ENCODE peak calls at places on chromosomes 16 and 17, in eight cellular contexts. D is lower lobe of right lung, L is astrocyte of the spinal cord, Y is fibroblast of pulmonary artery, Z is psoas muscle, G is adrenal gland, S is fibroblast of lung, N is lung. H is an unnamed sample.
A peak's percentile ranks its signal among the peaks of the same experiment; 100 is the strongest.

GRCh38 chr17:43329183-43329582 is 69.6 kb upstream of the ARL4D start:
- DNase-seq in D (no peak), L (no peak), Y (no peak), Z (no peak), G (no peak), S (no peak), N (no peak), H (no peak)

GRCh38 chr17:60559995-60560859 is 34.2 kb upstream of the APPBP2 start:
- DNase-seq in D (peak; percentile 56), L (no peak), Y (no peak), Z (no peak), G (peak; percentile 20), S (no peak), N (peak; percentile 61), H (no peak)

GRCh38 chr16:65574311-65574966 is 452.6 kb upstream of the CDH11 start:
- DNase-seq in D (no peak), L (no peak), Y (no peak), Z (no peak), G (no peak), S (no peak), N (no peak), H (no peak)

GRCh38 chr17:62592305-62593099 is 35.0 kb upstream of the MRC2 start:
- DNase-seq in D (no peak), L (peak; percentile 40), Y (peak; percentile 46), Z (no peak), G (no peak), S (peak; percentile 24), N (no peak), H (no peak)

GRCh38 chr16:9495824-9496223 is 404.4 kb downstream of the HAPSTR1 start:
- DNase-seq in D (no peak), L (no peak), Y (no peak), Z (no peak), G (no peak), S (no peak), N (no peak), H (no peak)

GRCh38 chr17:48456584-48456983 is 26.6 kb upstream of the SKAP1 start:
- DNase-seq in D (no peak), L (no peak), Y (no peak), Z (no peak), G (no peak), S (no peak), N (no peak), H (no peak)

GRCh38 chr17:39167492-39167891 is 1.5 kb upstream of the ARL5C start:
- DNase-seq in D (no peak), L (no peak), Y (no peak), Z (no peak), G (no peak), S (no peak), N (no peak), H (no peak)

GRCh38 chr17:75130632-75131277 is 787 bp downstream of the NT5C start:
- DNase-seq in D (peak; percentile 66), L (peak; percentile 70), Y (peak; percentile 67), Z (peak; percentile 67), G (peak; percentile 73), S (peak; percentile 57), N (peak; percentile 49), H (no peak)

GRCh38 chr17:35161281-35161761 is 13.7 kb downstream of the UNC45B start:
- DNase-seq in D (no peak), L (no peak), Y (peak; percentile 11), Z (no peak), G (no peak), S (no peak), N (no peak), H (no peak)

GRCh38 chr16:89711601-89712475 is 8.9 kb downstream of the VPS9D1 start:
- DNase-seq in D (peak; percentile 65), L (peak; percentile 56), Y (peak; percentile 66), Z (no peak), G (peak; percentile 73), S (peak; percentile 30), N (peak; percentile 46), H (no peak)

GRCh38 chr17:22310717-22311686 is 618.7 kb downstream of the KCNJ18 start:
- DNase-seq in D (no peak), L (no peak), Y (no peak), Z (no peak), G (no peak), S (no peak), N (no peak), H (no peak)

GRCh38 chr16:80599466-80599865 is 58.7 kb downstream of the DYNLRB2 start:
- DNase-seq in D (no peak), L (peak; percentile 16), Y (peak; percentile 31), Z (no peak), G (no peak), S (peak; percentile 59), N (no peak), H (no peak)

GRCh38 chr17:67200727-67201301 is 44.2 kb downstream of the HELZ start:
- DNase-seq in D (no peak), L (no peak), Y (peak; percentile 23), Z (no peak), G (no peak), S (no peak), N (no peak), H (no peak)

GRCh38 chr17:83056583-83057396 is 22.6 kb upstream of the METRNL start:
- DNase-seq in D (peak; percentile 42), L (no peak), Y (no peak), Z (no peak), G (peak; percentile 45), S (no peak), N (no peak), H (no peak)

GRCh38 chr16:66899945-66900688 is 18.6 kb downstream of the CDH16 start:
- DNase-seq in D (peak; percentile 76), L (peak; percentile 59), Y (peak; percentile 78), Z (peak; percentile 90), G (peak; percentile 90), S (peak; percentile 63), N (peak; percentile 81), H (no peak)

GRCh38 chr17:28216528-28216927 is 102.5 kb upstream of the TMEM97 start:
- DNase-seq in D (no peak), L (no peak), Y (peak; percentile 38), Z (no peak), G (peak; percentile 46), S (peak; percentile 33), N (no peak), H (no peak)

GRCh38 chr16:80973991-80974390 is 32.7 kb downstream of the CMC2 start:
- DNase-seq in D (no peak), L (no peak), Y (no peak), Z (no peak), G (no peak), S (no peak), N (no peak), H (no peak)

GRCh38 chr16:88928405-88929375 is 48.3 kb downstream of the CBFA2T3 start:
- DNase-seq in D (no peak), L (no peak), Y (no peak), Z (no peak), G (no peak), S (no peak), N (no peak), H (no peak)

GRCh38 chr16:57424599-57424998 is 20.0 kb downstream of the CCL17 start:
- DNase-seq in D (no peak), L (no peak), Y (no peak), Z (no peak), G (peak; percentile 48), S (no peak), N (no peak), H (no peak)

GRCh38 chr17:74360993-74361612 is 565 bp downstream of the BTBD17 start:
- DNase-seq in D (no peak), L (peak; percentile 1), Y (peak; percentile 46), Z (no peak), G (no peak), S (peak; percentile 34), N (no peak), H (no peak)

GRCh38 chr16:67166883-67167168 is 2.3 kb downstream of the HSF4 start:
- DNase-seq in D (no peak), L (no peak), Y (no peak), Z (no peak), G (no peak), S (no peak), N (no peak), H (no peak)

GRCh38 chr17:3004150-3004801 is 59.1 kb downstream of the OR1D5 start:
- DNase-seq in D (peak; percentile 98), L (peak; percentile 94), Y (peak; percentile 99), Z (peak; percentile 99), G (peak; percentile 100), S (peak; percentile 95), N (peak; percentile 98), H (peak; percentile 46)

GRCh38 chr16:70159355-70160348 is 13.9 kb upstream of the CLEC18C start:
- DNase-seq in D (no peak), L (peak; percentile 44), Y (no peak), Z (no peak), G (peak; percentile 47), S (peak; percentile 65), N (no peak), H (no peak)

DNA sequence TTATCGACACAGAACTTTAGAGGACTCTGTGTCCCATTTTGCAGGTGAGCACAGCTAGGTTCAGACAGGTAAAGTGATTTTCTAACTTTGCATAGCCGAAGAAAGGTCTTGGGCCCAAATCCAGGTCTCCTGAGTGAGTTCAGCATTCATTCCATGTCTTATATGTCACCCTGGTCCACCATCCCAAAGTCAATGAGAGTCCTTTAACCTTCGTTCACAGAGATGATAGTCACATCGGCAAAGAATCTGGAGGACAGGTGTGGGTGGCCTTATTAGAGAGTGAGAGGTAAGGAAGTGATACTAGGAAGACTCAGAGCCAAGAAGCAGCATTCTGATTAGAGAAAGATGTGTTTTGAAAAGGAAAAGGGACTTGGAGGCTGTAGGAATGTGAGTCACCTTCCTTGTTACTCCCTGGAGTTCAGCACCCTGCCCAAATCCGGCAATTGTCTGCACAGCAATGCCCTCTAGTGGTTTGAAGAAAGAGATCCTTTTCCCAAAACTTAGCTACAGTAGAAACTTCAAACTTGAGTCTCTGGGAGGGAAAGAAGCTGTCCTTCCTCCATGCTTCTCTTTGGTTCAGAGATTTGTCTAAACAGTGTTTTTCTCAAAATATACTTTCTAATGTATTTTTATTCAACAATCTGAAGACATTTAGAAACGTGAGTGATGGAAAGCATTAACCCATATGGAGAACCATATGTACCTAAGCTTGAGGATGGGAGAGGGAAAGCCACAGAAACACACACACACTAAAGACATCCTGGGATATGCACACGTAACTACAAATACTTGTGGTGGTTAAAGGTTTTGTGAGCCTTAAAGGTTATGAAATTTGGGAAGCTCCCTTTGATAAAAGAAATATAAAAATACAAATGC is 96.4 kb upstream of the SHISA6 start:
- DNase-seq in D (no peak), L (no peak), Y (peak; percentile 44), Z (no peak), G (peak; percentile 55), S (no peak), N (peak; percentile 33), H (no peak)
- TF ChIP-seq CTCF in D (peak; percentile 56), L (no peak), Y (peak; percentile 50), Z (peak; percentile 33), G (peak; percentile 69), S (peak; percentile 56), N (no peak), H (no peak)

GRCh38 chr16:68644715-68645493 is at the start of gene CDH3:
- DNase-seq in D (peak; percentile 67), L (no peak), Y (peak; percentile 16), Z (no peak), G (no peak), S (peak; percentile 48), N (peak; percentile 65), H (no peak)
- H3K4me3 ChIP-seq in D (peak within 1 kb of the TSS; percentile 53), L (no peak within 1 kb of the TSS), Y (no peak within 1 kb of the TSS), Z (no peak within 1 kb of the TSS), G (peak within 1 kb of the TSS; percentile 36), S (no peak within 1 kb of the TSS), N (peak within 1 kb of the TSS; percentile 18), H (peak within 1 kb of the TSS; percentile 32)

GRCh38 chr16:2483939-2484897 is 9.3 kb downstream of the TBC1D24 start:
- DNase-seq in D (no peak), L (no peak), Y (no peak), Z (no peak), G (no peak), S (no peak), N (no peak), H (no peak)
- TF ChIP-seq CTCF in D (no peak), L (no peak), Y (no peak), Z (no peak), G (no peak), S (no peak), N (no peak), H (no peak)

GRCh38 chr16:53509906-53510703 is 7.1 kb upstream of the AKTIP start:
- DNase-seq in D (peak; percentile 82), L (peak; percentile 65), Y (peak; percentile 81), Z (peak; percentile 75), G (peak; percentile 79), S (peak; percentile 48), N (peak; percentile 68), H (no peak)
- H3K4me3 ChIP-seq in D (no peak overlapping the region), L (no peak overlapping the region), Y (no peak overlapping the region), Z (peak overlapping the region; percentile 37), G (no peak overlapping the region), S (no peak overlapping the region), N (no peak overlapping the region), H (no peak overlapping the region)